ENCODE peak calls at places on chromosomes 2 and 18, in nine cellular contexts. Z is AML-193; T is Calu3; B is stimulated activated CD8-positive, alpha-beta memory T cell treated with anti-CD3 and anti-CD28 coated beads, Interleukin-15, amount 100 ng/mL, for 1 hour; X is posterior cingulate gyrus; Q is OCI-LY7; R is left cardiac atrium; Y is psoas muscle; V is fibroblast of lung. K is an unnamed sample.

GRCh38 chr18:45775241-45775676 is 50.2 kb upstream of the SIGLEC15 start:
- DNase-seq in Z (no peak), T (peak), B (peak), X (peak), Q (no peak), R (peak), Y (peak), V (peak), K (no peak)

GRCh38 chr2:75493230-75493629 is 67.5 kb downstream of the EVA1A start:
- DNase-seq in Z (no peak), T (peak), B (no peak), X (no peak), Q (no peak), R (no peak), Y (no peak), V (no peak), K (no peak)

GRCh38 chr18:62102221-62102620 is 84.6 kb downstream of the PIGN start:
- DNase-seq in Z (no peak), T (no peak), B (no peak), X (no peak), Q (no peak), R (no peak), Y (no peak), V (no peak), K (no peak)

GRCh38 chr2:15920696-15921095 is 19.7 kb upstream of the MYCN start:
- DNase-seq in Z (no peak), T (no peak), B (no peak), X (no peak), Q (no peak), R (no peak), Y (no peak), V (no peak), K (no peak)

GRCh38 chr2:233263045-233263570 is 11.6 kb downstream of the ATG16L1 start:
- DNase-seq in Z (no peak), T (no peak), B (no peak), X (no peak), Q (no peak), R (no peak), Y (no peak), V (no peak), K (no peak)

GRCh38 chr2:37934591-37935513 is 9.8 kb downstream of the RMDN2 start:
- DNase-seq in Z (no peak), T (no peak), B (no peak), X (no peak), Q (peak), R (no peak), Y (no peak), V (no peak), K (no peak)

GRCh38 chr2:44844651-44845270 is 96.7 kb upstream of the SIX3 start:
- DNase-seq in Z (no peak), T (no peak), B (no peak), X (no peak), Q (no peak), R (no peak), Y (no peak), V (peak), K (no peak)

GRCh38 chr2:177001334-177001733 is 211.3 kb upstream of the HNRNPA3 start:
- DNase-seq in Z (no peak), T (no peak), B (no peak), X (no peak), Q (no peak), R (no peak), Y (no peak), V (no peak), K (no peak)

GRCh38 chr2:213148572-213149331 is 2.7 kb downstream of the IKZF2 start:
- DNase-seq in Z (no peak), T (no peak), B (no peak), X (no peak), Q (peak), R (no peak), Y (no peak), V (no peak), K (no peak)

GRCh38 chr2:153105829-153106578 is 372.6 kb downstream of the RPRM start:
- DNase-seq in Z (no peak), T (no peak), B (no peak), X (no peak), Q (no peak), R (no peak), Y (no peak), V (peak), K (no peak)

GRCh38 chr2:73257425-73258125 is 23.5 kb downstream of the CCT7 start:
- DNase-seq in Z (peak), T (no peak), B (no peak), X (no peak), Q (no peak), R (no peak), Y (no peak), V (no peak), K (no peak)

GRCh38 chr2:230176996-230177395 is 42.8 kb downstream of the SP110 start:
- DNase-seq in Z (no peak), T (no peak), B (no peak), X (no peak), Q (no peak), R (no peak), Y (no peak), V (no peak), K (no peak)

GRCh38 chr2:120538691-120539420 is 192.9 kb downstream of the INHBB start:
- DNase-seq in Z (no peak), T (no peak), B (no peak), X (no peak), Q (no peak), R (no peak), Y (no peak), V (no peak), K (no peak)

GRCh38 chr2:100218552-100218951 is 76.2 kb upstream of the AFF3 start:
- DNase-seq in Z (no peak), T (no peak), B (no peak), X (no peak), Q (no peak), R (no peak), Y (no peak), V (no peak), K (no peak)

GRCh38 chr2:88690591-88691338 is 708 bp upstream of the RPIA start:
- DNase-seq in Z (peak), T (peak), B (no peak), X (no peak), Q (peak), R (peak), Y (peak), V (no peak), K (no peak)

GRCh38 chr18:7037470-7037869 is 80.1 kb downstream of the LAMA1 start:
- DNase-seq in Z (no peak), T (no peak), B (no peak), X (no peak), Q (no peak), R (no peak), Y (no peak), V (no peak), K (no peak)

GRCh38 chr18:74198453-74198852 is 50.1 kb downstream of the TIMM21 start:
- DNase-seq in Z (no peak), T (no peak), B (no peak), X (no peak), Q (peak), R (no peak), Y (no peak), V (no peak), K (no peak)

GRCh38 chr2:62158444-62159121 is 37.3 kb upstream of the B3GNT2 start:
- DNase-seq in Z (no peak), T (no peak), B (no peak), X (no peak), Q (no peak), R (no peak), Y (no peak), V (no peak), K (no peak)

GRCh38 chr2:98532761-98533160 is 75.6 kb downstream of the COA5 start:
- DNase-seq in Z (no peak), T (no peak), B (no peak), X (no peak), Q (no peak), R (no peak), Y (no peak), V (no peak), K (no peak)